ENCODE peak calls at places on chromosome 17, in eight cellular contexts. R is bronchial epithelial cell; J is choroid plexus epithelial cell; G is heart right ventricle; A is keratinocyte; W is CD8-positive, alpha-beta T cell; X is HL-60; U is heart left ventricle. O is an unnamed sample.

GRCh38 chr17:30921544-30922196 is at the start of gene ADAP2:
- DNase-seq in X (peak), W (no peak), R (peak), J (no peak), U (peak), G (peak), A (no peak), O (peak)

GRCh38 chr17:66826856-66827255 is 8.1 kb upstream of the CACNG5 start:
- DNase-seq in X (no peak), W (no peak), G (no peak), A (no peak), U (no peak), J (no peak), R (no peak), O (no peak)

GRCh38 chr17:37650419-37651003 is 7.3 kb upstream of the DDX52 start:
- DNase-seq in W (no peak), X (no peak), G (peak), A (no peak), R (peak), J (peak), U (no peak), O (peak)

GRCh38 chr17:39244600-39245570 is 19.1 kb upstream of the STAC2 start:
- DNase-seq in W (peak), A (peak), G (peak), X (peak), U (peak), R (peak), J (peak), O (peak)

GRCh38 chr17:76700627-76701470 is 9.9 kb downstream of the MXRA7 start:
- DNase-seq in W (peak), U (peak), X (no peak), A (no peak), G (peak), J (peak), R (peak), O (no peak)

GRCh38 chr17:47785538-47786123 is 36.0 kb downstream of the OSBPL7 start:
- DNase-seq in J (peak), A (no peak), U (no peak), G (no peak), R (peak), X (no peak), W (no peak), O (peak)

GRCh38 chr17:10875984-10876555 is 38.2 kb upstream of the PIRT start:
- DNase-seq in R (peak), G (peak), A (no peak), U (no peak), X (peak), W (no peak), J (peak), O (peak)

GRCh38 chr17:40065041-40065770 is 2.4 kb downstream of the THRA start:
- DNase-seq in J (peak), X (no peak), G (no peak), R (no peak), U (peak), W (no peak), A (no peak), O (no peak)

GRCh38 chr17:82875418-82875856 is 35.6 kb upstream of the ZNF750 start:
- DNase-seq in X (peak), G (no peak), U (peak), W (no peak), A (peak), J (no peak), R (peak), O (no peak)

GRCh38 chr17:73643012-73643845 is 1.0 kb downstream of the SDK2 start:
- DNase-seq in X (peak), W (no peak), G (no peak), J (no peak), U (no peak), R (peak), A (no peak), O (no peak)

GRCh38 chr17:7042507-7043194 is 1.2 kb downstream of the SLC16A11 start:
- DNase-seq in W (peak), A (no peak), R (no peak), G (no peak), J (peak), X (no peak), U (no peak), O (no peak)

GRCh38 chr17:77887464-77888241 is 70.8 kb upstream of the TNRC6C start:
- DNase-seq in J (peak), R (peak), U (peak), W (peak), G (peak), X (no peak), A (no peak), O (no peak)

GRCh38 chr17:77885678-77886386 is 72.7 kb upstream of the TNRC6C start:
- DNase-seq in A (no peak), J (no peak), R (no peak), W (no peak), X (no peak), U (no peak), G (no peak), O (no peak)

GRCh38 chr17:77884967-77885641 is 73.4 kb upstream of the TNRC6C start:
- DNase-seq in J (no peak), U (peak), G (no peak), W (no peak), R (no peak), A (no peak), X (no peak), O (no peak)

GRCh38 chr17:77887110-77887463 is 71.4 kb upstream of the TNRC6C start:
- DNase-seq in G (no peak), R (no peak), J (no peak), W (no peak), A (no peak), X (no peak), U (no peak), O (no peak)

DNA sequence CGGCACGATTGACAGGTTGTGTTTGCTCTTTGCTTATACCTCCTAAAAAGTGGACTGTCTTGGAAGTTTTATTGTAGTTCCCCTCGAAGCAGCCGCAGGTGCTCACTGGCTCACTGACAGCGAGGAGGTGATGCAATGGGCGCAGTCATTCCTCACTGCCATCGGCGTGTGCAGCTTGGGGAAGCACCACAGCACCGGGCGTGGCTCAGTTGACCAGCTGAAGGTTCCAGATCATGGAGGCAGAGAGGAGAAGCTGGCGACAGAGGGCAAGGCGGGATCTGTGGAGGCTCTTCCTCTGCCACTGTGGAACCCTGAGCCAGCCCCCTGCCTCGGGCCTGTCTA is 72.1 kb upstream of the TNRC6C start:
- DNase-seq in J (no peak), R (no peak), W (no peak), G (no peak), A (no peak), X (peak), U (peak), O (no peak)
- H3K4me3 ChIP-seq in J (no peak), R (no peak), W (no peak), G (no peak), A (no peak), X (no peak), U (no peak), O (no peak)

GRCh38 chr17:71803656-71804284 is 317.1 kb upstream of the SOX9 start:
- DNase-seq in U (no peak), R (no peak), A (no peak), G (no peak), J (no peak), W (no peak), X (no peak), O (no peak)
- TF ChIP-seq CTCF in U (no peak), R (no peak), A (no peak), G (no peak), J (no peak), W (no peak), X (no peak), O (no peak)

DNA sequence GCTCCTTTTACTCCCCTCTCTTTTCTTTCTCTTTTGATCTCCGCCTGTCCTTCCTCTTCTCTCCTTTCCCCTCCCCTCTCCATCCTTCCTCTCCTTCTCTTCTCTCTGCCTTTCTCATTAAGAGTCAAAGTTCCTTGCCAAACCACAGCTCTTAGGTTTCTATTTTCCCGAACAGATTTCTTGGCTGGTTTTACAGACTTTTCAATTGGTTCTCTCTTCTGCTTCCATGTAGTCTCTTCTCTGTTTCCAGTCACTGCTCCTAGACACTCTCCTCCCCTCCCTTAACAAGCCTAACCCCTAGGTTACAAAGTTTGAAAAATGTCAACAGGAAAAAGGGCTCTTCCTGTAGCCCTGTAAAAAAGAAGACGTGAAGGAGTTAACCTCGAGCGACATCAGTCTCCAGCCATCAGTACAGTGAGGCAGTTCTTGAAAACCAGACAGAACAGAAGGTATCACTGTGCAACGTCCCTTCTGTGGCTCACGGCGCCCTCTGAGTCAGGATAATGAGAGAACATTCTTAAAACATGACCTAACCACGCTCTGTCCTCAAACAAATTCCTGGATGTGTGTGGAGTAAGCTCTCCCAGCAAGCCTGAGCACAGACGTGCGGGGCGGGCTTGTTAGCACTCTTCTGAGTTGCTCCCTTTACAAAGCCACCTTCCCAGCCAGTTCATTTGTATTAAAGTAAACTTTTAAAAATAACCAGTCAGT is 11.6 kb upstream of the MARCHF10 start:
- DNase-seq in R (peak), G (peak), J (peak), W (no peak), U (peak), X (no peak), A (peak), O (no peak)
- H3K4me3 ChIP-seq in R (no peak), G (peak), J (peak), W (no peak), U (no peak), X (no peak), A (peak), O (no peak)

DNA sequence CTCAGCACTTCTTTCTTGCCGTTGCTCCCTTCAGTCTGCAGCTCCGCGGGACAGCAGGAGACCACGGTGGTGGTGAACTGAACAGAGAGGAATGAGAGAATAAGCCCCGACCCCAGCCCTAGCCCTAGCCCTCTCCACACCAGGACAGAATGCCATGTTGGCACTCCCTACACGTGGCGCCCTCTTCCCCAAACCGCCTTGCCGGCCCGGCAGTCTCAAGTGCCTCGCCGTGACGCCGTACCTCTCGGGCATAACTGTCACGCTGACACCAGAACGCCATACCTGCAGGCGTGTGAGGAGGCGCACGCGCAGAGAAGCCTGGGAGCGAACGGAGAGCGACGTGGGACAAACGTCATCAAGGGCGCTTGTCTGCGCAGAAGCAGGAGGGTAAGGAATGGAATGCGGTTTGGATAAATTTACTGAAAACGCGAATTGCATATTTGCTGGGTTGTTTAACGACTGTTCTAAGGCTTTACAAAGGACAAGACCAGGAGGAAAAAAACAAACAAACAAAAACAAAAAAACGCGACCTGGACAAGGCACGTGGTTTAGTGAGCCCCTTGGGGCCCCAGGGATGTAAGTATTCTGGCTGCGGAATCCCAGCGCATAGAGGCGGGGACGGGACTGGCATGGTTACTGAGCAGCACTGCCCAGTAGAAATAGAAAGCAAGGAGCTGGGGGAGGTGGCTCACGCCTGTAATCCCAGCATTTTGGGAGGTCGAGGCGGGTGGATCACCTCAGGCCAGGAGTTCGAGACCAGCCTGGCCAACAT is at the start of gene AARSD1:
- DNase-seq in G (peak), X (peak), J (peak), R (peak), A (peak), W (peak), U (peak), O (peak)
- TF ChIP-seq CTCF in G (no peak), X (no peak), J (no peak), R (no peak), A (no peak), W (no peak), U (no peak), O (no peak)

GRCh38 chr17:55731586-55732250 is 9.1 kb upstream of the TMEM100 start:
- DNase-seq in U (peak), G (peak), A (no peak), X (no peak), R (no peak), W (no peak), J (peak), O (no peak)

GRCh38 chr17:55728833-55729232 is 6.2 kb upstream of the TMEM100 start:
- DNase-seq in U (no peak), G (no peak), W (no peak), X (no peak), R (no peak), A (no peak), J (no peak), O (no peak)

GRCh38 chr17:55729484-55729883 is 6.8 kb upstream of the TMEM100 start:
- DNase-seq in W (no peak), U (no peak), A (no peak), G (no peak), J (no peak), R (no peak), X (no peak), O (no peak)

GRCh38 chr17:55730808-55731207 is 8.1 kb upstream of the TMEM100 start:
- DNase-seq in W (no peak), G (no peak), A (no peak), X (no peak), U (no peak), J (peak), R (no peak), O (no peak)

GRCh38 chr17:55730380-55730779 is 7.7 kb upstream of the TMEM100 start:
- DNase-seq in J (peak), W (no peak), R (no peak), A (no peak), X (no peak), G (no peak), U (no peak), O (no peak)
- H3K4me3 ChIP-seq in J (no peak), W (no peak), R (no peak), A (no peak), X (no peak), G (peak), U (peak), O (no peak)

GRCh38 chr17:15323147-15323546 is 18.2 kb downstream of the TEKT3 start:
- DNase-seq in X (no peak), G (peak), J (no peak), R (no peak), W (no peak), A (no peak), U (no peak), O (no peak)
- TF ChIP-seq CTCF in X (no peak), G (no peak), J (no peak), R (no peak), W (no peak), A (no peak), U (no peak), O (no peak)